ENCODE peak calls at places on chromosome 5, in nine cellular contexts. K is PC-9, T is tibial artery, H is stomach, D is heart left ventricle, S is OCI-LY7, U is fibroblast of the aortic adventitia, P is upper lobe of right lung, G is HL-60. Y is an unnamed sample.
A peak's percentile ranks its signal among the peaks of the same experiment; 100 is the strongest.

GRCh38 chr5:176704817-176705216 is 57.5 kb downstream of the TSPAN17 start:
- DNase-seq in U (no peak), P (no peak), K (no peak), D (no peak), G (no peak), T (no peak), H (no peak), S (no peak), Y (no peak)

GRCh38 chr5:96084874-96085545 is 123.4 kb upstream of the ELL2 start:
- DNase-seq in H (no peak), U (no peak), T (no peak), P (no peak), G (no peak), S (no peak), D (no peak), K (peak; percentile 79), Y (peak; percentile 49)

GRCh38 chr5:133284306-133284705 is 232.5 kb downstream of the HSPA4 start:
- DNase-seq in U (no peak), K (no peak), T (no peak), H (no peak), S (no peak), D (no peak), P (no peak), G (no peak), Y (no peak)

GRCh38 chr5:145887976-145888574 is 15.3 kb upstream of the GRXCR2 start:
- DNase-seq in P (no peak), U (peak; percentile 75), T (no peak), S (peak; percentile 13), G (no peak), K (peak; percentile 55), H (peak; percentile 73), D (no peak), Y (peak; percentile 60)

GRCh38 chr5:137718611-137719010 is 17.3 kb downstream of the KLHL3 start:
- DNase-seq in D (no peak), K (no peak), T (no peak), S (no peak), G (no peak), U (no peak), H (no peak), P (no peak), Y (no peak)

GRCh38 chr5:108386345-108387061 is 4.6 kb upstream of the FBXL17 start:
- DNase-seq in P (no peak), H (no peak), G (no peak), K (peak; percentile 73), S (no peak), D (no peak), T (no peak), U (no peak), Y (peak; percentile 90)

GRCh38 chr5:93349613-93350012 is 231.4 kb downstream of the NR2F1-AS1 start:
- DNase-seq in G (no peak), S (no peak), K (peak; percentile 53), T (no peak), P (no peak), H (no peak), U (peak; percentile 51), D (no peak), Y (peak; percentile 80)

GRCh38 chr5:67910599-67910998 is 305.0 kb upstream of the PIK3R1 start:
- DNase-seq in U (peak; percentile 6), T (no peak), P (no peak), K (no peak), H (peak; percentile 26), G (no peak), S (no peak), D (no peak), Y (no peak)

GRCh38 chr5:91190333-91190680 is 192.8 kb downstream of the ARRDC3 start:
- DNase-seq in P (no peak), H (no peak), K (no peak), D (no peak), U (no peak), T (no peak), G (no peak), S (no peak), Y (no peak)
- TF ChIP-seq CTCF in P (no peak), H (no peak), K (no peak), D (no peak), U (no peak), T (no peak), G (no peak), S (no peak), Y (peak; percentile 6)

GRCh38 chr5:151682751-151683331 is 3.9 kb downstream of the SPARC start:
- DNase-seq in D (no peak), S (no peak), T (no peak), P (no peak), G (no peak), H (no peak), U (peak; percentile 63), K (no peak), Y (peak; percentile 70)

GRCh38 chr5:151683936-151684586 is 2.7 kb downstream of the SPARC start:
- DNase-seq in S (no peak), P (no peak), H (no peak), U (peak; percentile 43), K (no peak), D (no peak), T (no peak), G (no peak), Y (no peak)

GRCh38 chr5:151685749-151686672 is 704 bp downstream of the SPARC start:
- DNase-seq in T (no peak), S (no peak), H (no peak), K (no peak), D (no peak), P (no peak), G (no peak), U (peak; percentile 54), Y (peak; percentile 48)

GRCh38 chr5:151683444-151683843 is 3.3 kb downstream of the SPARC start:
- DNase-seq in T (no peak), G (no peak), U (peak; percentile 22), K (no peak), P (no peak), H (no peak), S (no peak), D (no peak), Y (no peak)

GRCh38 chr5:151684690-151685361 is 1.9 kb downstream of the SPARC start:
- DNase-seq in G (no peak), S (no peak), D (peak; percentile 62), P (no peak), K (peak; percentile 66), H (no peak), T (peak; percentile 84), U (peak; percentile 98), Y (peak; percentile 97)
- H3K4me3 ChIP-seq in G (no peak overlapping the region), S (no peak overlapping the region), D (peak overlapping the region; percentile 73), P (peak overlapping the region; percentile 62), K (no peak overlapping the region), H (peak overlapping the region; percentile 55), T (peak overlapping the region; percentile 75), U (peak overlapping the region; percentile 100), Y (peak overlapping the region; percentile 99)

DNA sequence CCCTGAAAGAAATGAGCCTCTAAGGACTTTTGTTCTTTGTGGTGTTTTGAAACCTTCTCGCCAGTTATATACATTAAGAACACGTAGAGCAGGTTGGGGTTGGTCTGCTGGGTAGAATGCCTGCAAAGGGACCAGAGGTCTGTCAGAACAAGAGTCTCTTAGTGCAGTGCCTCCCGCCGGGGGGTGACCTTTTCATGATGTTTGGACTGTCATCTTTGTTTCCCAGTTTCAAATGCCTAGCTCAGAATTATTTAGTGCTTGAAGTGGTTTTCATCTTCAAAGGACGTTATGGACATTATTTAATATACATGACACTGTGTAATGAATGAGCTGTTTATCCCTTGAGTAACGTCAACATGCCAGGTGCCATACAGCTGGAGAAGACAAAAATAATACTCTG is 17.0 kb downstream of the TRIO start:
- DNase-seq in D (no peak), T (no peak), U (no peak), H (no peak), G (no peak), K (no peak), S (no peak), P (no peak), Y (no peak)
- TF ChIP-seq CTCF in D (no peak), T (no peak), U (no peak), H (no peak), G (no peak), K (no peak), S (no peak), P (no peak), Y (no peak)

GRCh38 chr5:109838157-109838556 is 148.4 kb downstream of the MAN2A1 start:
- DNase-seq in H (no peak), S (no peak), D (no peak), U (no peak), G (no peak), T (no peak), P (no peak), K (no peak), Y (no peak)

GRCh38 chr5:109849478-109850088 is 159.9 kb downstream of the MAN2A1 start:
- DNase-seq in P (no peak), S (no peak), K (no peak), G (no peak), D (no peak), T (no peak), H (no peak), U (no peak), Y (no peak)

GRCh38 chr5:109848130-109848529 is 158.4 kb downstream of the MAN2A1 start:
- DNase-seq in T (no peak), K (no peak), S (no peak), H (no peak), D (no peak), G (no peak), U (no peak), P (no peak), Y (no peak)

GRCh38 chr5:109844695-109845094 is 155.0 kb downstream of the MAN2A1 start:
- DNase-seq in D (no peak), U (peak; percentile 13), S (no peak), P (no peak), K (no peak), G (no peak), T (no peak), H (no peak), Y (peak; percentile 80)

GRCh38 chr5:109844148-109844547 is 154.4 kb downstream of the MAN2A1 start:
- DNase-seq in P (no peak), K (no peak), G (no peak), U (peak; percentile 42), S (no peak), D (no peak), T (no peak), H (no peak), Y (peak; percentile 31)
- H3K4me3 ChIP-seq in P (no peak overlapping the region), K (no peak overlapping the region), G (no peak overlapping the region), U (no peak overlapping the region), S (no peak overlapping the region), D (no peak overlapping the region), T (no peak overlapping the region), H (no peak overlapping the region), Y (no peak overlapping the region)

DNA sequence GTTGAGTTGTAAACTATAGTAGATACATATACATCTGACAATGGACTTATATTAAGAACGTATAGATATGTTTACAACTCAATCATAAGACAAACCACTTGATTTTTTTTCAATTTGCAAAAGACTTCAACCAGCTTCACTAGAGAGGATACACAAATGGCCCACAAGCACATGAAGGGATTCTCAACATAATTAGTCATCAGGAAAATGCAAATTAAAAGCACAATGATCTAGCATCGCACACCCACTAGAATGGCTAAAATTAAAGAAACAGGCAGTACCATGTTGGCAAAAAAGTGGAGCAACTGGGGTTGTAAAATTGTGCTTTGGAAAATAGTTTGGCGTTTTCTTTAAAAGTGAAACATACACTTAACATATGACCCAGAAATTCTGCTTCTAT is 80.0 kb upstream of the TRIO start:
- DNase-seq in U (no peak), S (no peak), K (no peak), T (no peak), H (no peak), G (no peak), P (no peak), D (no peak), Y (peak; percentile 40)
- TF ChIP-seq CTCF in U (no peak), S (no peak), K (no peak), T (no peak), H (no peak), G (no peak), P (no peak), D (no peak), Y (no peak)

Y was measured in fibroblast of mammary gland.